ENCODE peak calls at places on chromosomes 11 and 22, in five cellular contexts. One of them, this sample, is unnamed.

GRCh38 chr22:40818192-40818746 is 877 bp downstream of the SLC25A17 start:
- DNase-seq in H1: no peak
- DNase-seq in mesenchymal stem cell: no peak
- DNase-seq in neuronal stem cell: no peak
- DNase-seq in trophoblast cell: no peak
- DNase-seq in this sample: no peak

GRCh38 chr11:20159680-20160381 is 444 bp downstream of the DBX1 start:
- DNase-seq in H1: no peak
- DNase-seq in mesenchymal stem cell: no peak
- DNase-seq in neuronal stem cell: no peak
- DNase-seq in trophoblast cell: no peak
- DNase-seq in this sample: peak

GRCh38 chr11:42524534-42525227 is 787.1 kb upstream of the API5 start:
- DNase-seq in H1: peak
- DNase-seq in mesenchymal stem cell: peak
- DNase-seq in neuronal stem cell: peak
- DNase-seq in trophoblast cell: peak
- DNase-seq in this sample: peak

GRCh38 chr22:43173976-43174720 is 12.8 kb downstream of the TTLL12 start:
- DNase-seq in H1: no peak
- DNase-seq in mesenchymal stem cell: no peak
- DNase-seq in neuronal stem cell: no peak
- DNase-seq in trophoblast cell: no peak
- DNase-seq in this sample: no peak

GRCh38 chr11:9797300-9797699 is 133.4 kb downstream of the SWAP70 start:
- DNase-seq in H1: no peak
- DNase-seq in mesenchymal stem cell: no peak
- DNase-seq in neuronal stem cell: no peak
- DNase-seq in trophoblast cell: peak
- DNase-seq in this sample: no peak

GRCh38 chr22:36756746-36757607 is 18.9 kb downstream of the IFT27 start:
- DNase-seq in H1: no peak
- DNase-seq in mesenchymal stem cell: no peak
- DNase-seq in neuronal stem cell: no peak
- DNase-seq in trophoblast cell: no peak
- DNase-seq in this sample: peak

GRCh38 chr22:20404881-20405280 is 10.9 kb downstream of the ZNF74 start:
- DNase-seq in H1: no peak
- DNase-seq in mesenchymal stem cell: no peak
- DNase-seq in neuronal stem cell: no peak
- DNase-seq in trophoblast cell: no peak
- DNase-seq in this sample: no peak

GRCh38 chr11:121105063-121105480 is 4.0 kb downstream of the TECTA start:
- DNase-seq in H1: no peak
- DNase-seq in mesenchymal stem cell: peak
- DNase-seq in neuronal stem cell: no peak
- DNase-seq in trophoblast cell: no peak
- DNase-seq in this sample: no peak

GRCh38 chr11:64000026-64000739 is 13.9 kb downstream of the OTUB1 start:
- DNase-seq in H1: no peak
- DNase-seq in mesenchymal stem cell: peak
- DNase-seq in neuronal stem cell: peak
- DNase-seq in trophoblast cell: peak
- DNase-seq in this sample: peak

GRCh38 chr11:113384551-113384950 is 3.0 kb upstream of the ANKK1 start:
- DNase-seq in H1: no peak
- DNase-seq in mesenchymal stem cell: peak
- DNase-seq in neuronal stem cell: no peak
- DNase-seq in trophoblast cell: peak
- DNase-seq in this sample: peak

GRCh38 chr11:16120008-16120407 is 236.3 kb downstream of the SOX6 start:
- DNase-seq in H1: no peak
- DNase-seq in mesenchymal stem cell: no peak
- DNase-seq in neuronal stem cell: no peak
- DNase-seq in trophoblast cell: no peak
- DNase-seq in this sample: no peak

GRCh38 chr22:50625568-50626313 is 2.2 kb downstream of the ARSA start:
- DNase-seq in H1: no peak
- DNase-seq in mesenchymal stem cell: no peak
- DNase-seq in neuronal stem cell: no peak
- DNase-seq in trophoblast cell: no peak
- DNase-seq in this sample: peak

GRCh38 chr11:79727221-79727620 is 286.4 kb upstream of the TENM4 start:
- DNase-seq in H1: no peak
- DNase-seq in mesenchymal stem cell: no peak
- DNase-seq in neuronal stem cell: no peak
- DNase-seq in trophoblast cell: no peak
- DNase-seq in this sample: peak

GRCh38 chr11:101346591-101346990 is 217.0 kb upstream of the PGR start:
- DNase-seq in H1: no peak
- DNase-seq in mesenchymal stem cell: peak
- DNase-seq in neuronal stem cell: no peak
- DNase-seq in trophoblast cell: peak
- DNase-seq in this sample: no peak

GRCh38 chr11:134592391-134592990 is 180.4 kb upstream of the B3GAT1 start:
- DNase-seq in H1: peak
- DNase-seq in mesenchymal stem cell: no peak
- DNase-seq in neuronal stem cell: peak
- DNase-seq in trophoblast cell: peak
- DNase-seq in this sample: peak

GRCh38 chr22:20498913-20499312 is 3.3 kb upstream of the KLHL22 start:
- DNase-seq in H1: no peak
- DNase-seq in mesenchymal stem cell: no peak
- DNase-seq in neuronal stem cell: no peak
- DNase-seq in trophoblast cell: no peak
- DNase-seq in this sample: no peak

GRCh38 chr11:127506647-127507046 is 506.1 kb upstream of the KIRREL3 start:
- DNase-seq in H1: no peak
- DNase-seq in mesenchymal stem cell: no peak
- DNase-seq in neuronal stem cell: no peak
- DNase-seq in trophoblast cell: no peak
- DNase-seq in this sample: no peak

GRCh38 chr11:123509737-123510578 is 79.9 kb downstream of the GRAMD1B start:
- DNase-seq in H1: peak
- DNase-seq in mesenchymal stem cell: peak
- DNase-seq in neuronal stem cell: peak
- DNase-seq in trophoblast cell: no peak
- DNase-seq in this sample: peak

GRCh38 chr11:78564889-78565467 is 9.7 kb downstream of the NARS2 start:
- DNase-seq in H1: no peak
- DNase-seq in mesenchymal stem cell: no peak
- DNase-seq in neuronal stem cell: no peak
- DNase-seq in trophoblast cell: no peak
- DNase-seq in this sample: no peak

GRCh38 chr11:78574386-78575381 is at the start of gene NARS2:
- DNase-seq in H1: peak
- DNase-seq in mesenchymal stem cell: peak
- DNase-seq in neuronal stem cell: peak
- DNase-seq in trophoblast cell: peak
- DNase-seq in this sample: peak

GRCh38 chr11:78567209-78567608 is 7.5 kb downstream of the NARS2 start:
- DNase-seq in H1: no peak
- DNase-seq in mesenchymal stem cell: no peak
- DNase-seq in neuronal stem cell: no peak
- DNase-seq in trophoblast cell: peak
- DNase-seq in this sample: no peak

GRCh38 chr11:78573271-78574035 is 1.2 kb downstream of the NARS2 start:
- DNase-seq in H1: no peak
- DNase-seq in mesenchymal stem cell: no peak
- DNase-seq in neuronal stem cell: peak
- DNase-seq in trophoblast cell: no peak
- DNase-seq in this sample: no peak

DNA sequence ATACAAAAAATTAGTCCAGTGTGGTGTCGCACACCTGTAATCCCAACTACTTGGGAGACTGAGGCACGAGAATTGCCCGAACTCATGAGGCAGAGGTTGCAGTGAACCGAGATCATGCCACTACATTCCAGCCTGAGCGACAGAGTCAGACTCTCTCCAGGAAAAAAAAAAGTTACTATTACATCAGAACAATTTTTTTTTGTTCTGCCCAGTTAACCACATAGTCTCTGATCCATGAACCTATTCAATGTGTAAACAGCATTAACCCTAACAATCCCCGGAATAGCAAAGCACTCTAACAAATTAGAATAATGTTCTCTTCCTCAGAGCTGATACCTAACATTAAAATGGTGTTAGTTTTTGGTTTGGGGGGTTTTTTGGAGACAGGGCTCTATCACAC is 4.6 kb downstream of the NARS2 start:
- DNase-seq in H1: no peak
- DNase-seq in mesenchymal stem cell: no peak
- DNase-seq in neuronal stem cell: no peak
- DNase-seq in trophoblast cell: no peak
- DNase-seq in this sample: no peak
- H2BK12ac ChIP-seq in H1: no peak
- H2BK12ac ChIP-seq in mesenchymal stem cell: no peak
- H2BK12ac ChIP-seq in neuronal stem cell: no peak
- H2BK12ac ChIP-seq in trophoblast cell: no peak
- H2BK12ac ChIP-seq in this sample: no peak

DNA sequence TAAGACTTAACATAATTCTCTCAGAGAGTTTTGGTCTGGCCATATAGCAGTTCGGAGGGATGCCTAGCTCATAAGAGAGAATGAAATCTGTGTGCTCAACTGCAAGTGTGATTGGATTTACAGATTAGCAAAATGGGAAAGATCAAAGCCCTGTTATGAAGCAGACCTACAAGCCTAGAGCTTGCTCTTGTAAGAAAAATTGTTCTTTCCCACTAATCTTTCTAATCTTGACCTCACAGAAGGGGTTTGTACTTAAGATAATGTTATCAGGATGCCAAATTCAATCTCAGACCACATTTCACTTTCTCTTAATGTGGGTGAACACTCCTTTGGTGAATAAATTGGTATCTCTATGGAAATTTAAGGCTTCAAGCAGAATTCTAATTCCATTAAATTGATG is 267.2 kb downstream of the RAB38 start:
- DNase-seq in H1: no peak
- DNase-seq in mesenchymal stem cell: no peak
- DNase-seq in neuronal stem cell: no peak
- DNase-seq in trophoblast cell: no peak
- DNase-seq in this sample: no peak
- H2BK12ac ChIP-seq in H1: no peak
- H2BK12ac ChIP-seq in mesenchymal stem cell: no peak
- H2BK12ac ChIP-seq in neuronal stem cell: no peak
- H2BK12ac ChIP-seq in trophoblast cell: no peak
- H2BK12ac ChIP-seq in this sample: no peak

DNA sequence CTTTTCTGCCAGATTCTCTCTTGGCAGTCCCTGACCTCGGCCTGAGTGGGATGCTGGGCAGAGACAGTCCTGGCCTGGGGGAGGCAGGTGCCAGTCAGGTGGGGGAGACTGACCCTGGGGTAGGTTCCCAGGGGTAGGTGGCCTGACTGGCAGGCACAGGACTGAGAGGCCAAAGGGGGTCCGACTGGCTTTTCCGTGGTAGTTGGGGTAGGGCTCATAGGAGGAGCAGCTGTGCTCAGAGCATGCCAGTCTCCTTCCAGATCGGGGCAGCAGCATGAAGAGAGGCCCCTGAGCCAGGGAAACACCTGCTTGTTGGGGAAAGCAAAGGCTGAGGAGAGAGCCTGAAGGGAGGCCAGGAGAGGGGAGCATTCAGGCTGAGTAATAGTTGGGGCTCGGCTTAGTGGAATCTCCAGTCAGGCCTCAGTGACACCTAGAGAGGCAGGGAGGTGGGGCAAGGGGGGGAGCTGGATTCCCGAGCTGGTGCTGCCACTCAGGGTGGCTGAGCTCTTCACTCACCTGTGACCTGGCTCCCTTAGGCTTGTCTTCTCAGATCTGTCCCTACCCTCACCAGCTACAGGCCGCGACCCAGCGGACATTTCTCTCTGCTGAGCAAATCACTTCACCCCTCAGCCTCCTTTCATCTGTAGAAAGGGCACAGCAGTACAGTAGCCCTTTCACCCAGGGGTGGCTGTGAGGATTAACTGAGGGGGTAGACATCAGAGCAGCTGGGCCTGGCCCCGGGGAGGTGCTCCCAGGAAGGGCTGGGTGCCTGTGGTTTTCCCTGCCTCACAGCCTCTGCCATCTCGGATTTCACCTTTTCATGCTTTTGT is 26.2 kb downstream of the MCM5 start:
- DNase-seq in H1: no peak
- DNase-seq in mesenchymal stem cell: no peak
- DNase-seq in neuronal stem cell: no peak
- DNase-seq in trophoblast cell: no peak
- DNase-seq in this sample: peak
- H2BK12ac ChIP-seq in H1: no peak
- H2BK12ac ChIP-seq in mesenchymal stem cell: no peak
- H2BK12ac ChIP-seq in neuronal stem cell: no peak
- H2BK12ac ChIP-seq in trophoblast cell: no peak
- H2BK12ac ChIP-seq in this sample: no peak

GRCh38 chr22:23071163-23072034 is 1.1 kb downstream of the GNAZ start:
- DNase-seq in H1: no peak
- DNase-seq in mesenchymal stem cell: no peak
- DNase-seq in neuronal stem cell: no peak
- DNase-seq in trophoblast cell: no peak
- DNase-seq in this sample: no peak

GRCh38 chr22:23072911-23073491 is 2.7 kb downstream of the GNAZ start:
- DNase-seq in H1: no peak
- DNase-seq in mesenchymal stem cell: no peak
- DNase-seq in neuronal stem cell: no peak
- DNase-seq in trophoblast cell: peak
- DNase-seq in this sample: no peak

GRCh38 chr22:23073506-23074229 is 3.3 kb downstream of the GNAZ start:
- DNase-seq in H1: no peak
- DNase-seq in mesenchymal stem cell: no peak
- DNase-seq in neuronal stem cell: no peak
- DNase-seq in trophoblast cell: no peak
- DNase-seq in this sample: no peak

GRCh38 chr22:23070418-23071162 is at the start of gene GNAZ:
- DNase-seq in H1: no peak
- DNase-seq in mesenchymal stem cell: no peak
- DNase-seq in neuronal stem cell: peak
- DNase-seq in trophoblast cell: peak
- DNase-seq in this sample: peak

DNA sequence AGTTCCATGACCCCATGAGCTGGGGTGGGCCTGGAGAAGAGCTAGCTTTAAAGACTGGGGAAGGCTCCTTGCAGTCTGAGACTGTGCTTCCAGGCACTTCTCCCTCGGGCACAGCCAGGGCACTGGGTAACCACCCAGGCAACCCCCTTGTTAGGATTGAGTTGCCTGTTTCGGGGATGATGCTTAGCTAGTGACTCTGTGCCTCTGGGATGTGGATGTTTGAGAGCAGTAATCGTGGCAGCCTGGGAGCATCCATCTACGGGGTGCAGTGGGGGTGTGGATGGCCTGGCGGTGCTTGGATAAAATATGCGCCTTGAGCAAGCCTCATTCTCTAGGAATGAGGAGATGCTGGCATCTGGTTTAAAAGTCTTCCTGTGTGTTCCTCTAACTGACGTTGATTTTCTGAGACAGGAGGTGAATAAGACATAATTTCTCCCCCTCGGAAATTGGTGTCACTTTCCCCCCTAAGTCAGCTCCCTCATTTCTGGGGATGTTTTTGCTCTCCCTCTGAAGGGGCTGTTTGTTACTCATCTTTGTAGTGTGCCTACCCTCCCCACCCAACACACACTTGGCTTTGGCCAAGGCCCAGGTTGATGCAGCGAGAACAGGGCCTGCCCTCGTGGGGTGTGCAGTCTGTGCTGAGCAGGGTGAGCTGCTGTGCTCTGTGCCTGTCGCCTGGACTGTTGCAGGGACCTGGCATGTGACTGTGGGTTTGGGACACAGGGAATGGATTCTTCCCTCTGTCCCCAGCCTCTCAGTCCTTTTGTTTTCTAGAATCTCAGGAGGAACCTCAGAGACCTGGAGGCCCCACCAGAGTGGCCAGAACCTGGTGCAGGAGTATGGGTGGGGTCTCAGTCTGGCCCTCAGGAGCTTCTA is 2.0 kb downstream of the GNAZ start:
- DNase-seq in H1: no peak
- DNase-seq in mesenchymal stem cell: no peak
- DNase-seq in neuronal stem cell: no peak
- DNase-seq in trophoblast cell: peak
- DNase-seq in this sample: no peak
- H2BK12ac ChIP-seq in H1: no peak
- H2BK12ac ChIP-seq in mesenchymal stem cell: no peak
- H2BK12ac ChIP-seq in neuronal stem cell: no peak
- H2BK12ac ChIP-seq in trophoblast cell: no peak
- H2BK12ac ChIP-seq in this sample: peak